ENCODE peak calls at places on chromosome 18, in ten cellular contexts. G is ovary; W is left ventricle myocardium inferior; R is fibroblast of villous mesenchyme; V is A549; P is cardiac fibroblast; U is H9; C is heart right ventricle; B is CD8-positive, alpha-beta T cell; N is nephron progenitor cell. M is an unnamed sample.

GRCh38 chr18:6994053-6994452 is 123.5 kb downstream of the LAMA1 start:
- DNase-seq in R (peak), P (peak), N (no peak), V (no peak), U (no peak), B (no peak), C (no peak), G (no peak), W (no peak), M (no peak)

GRCh38 chr18:23225518-23225917 is 90.2 kb downstream of the CABLES1 start:
- DNase-seq in W (no peak), N (no peak), U (no peak), P (peak), V (no peak), R (peak), B (no peak), C (no peak), G (peak), M (no peak)

GRCh38 chr18:72336786-72337185 is 207.4 kb downstream of the CBLN2 start:
- DNase-seq in N (no peak), G (no peak), B (no peak), U (no peak), R (no peak), P (no peak), C (no peak), V (no peak), W (no peak), M (no peak)

GRCh38 chr18:31195063-31195462 is 32.4 kb upstream of the DSC1 start:
- DNase-seq in C (no peak), N (no peak), V (no peak), P (no peak), U (no peak), W (no peak), G (no peak), R (no peak), B (no peak), M (no peak)

GRCh38 chr18:45562567-45563479 is 52.5 kb upstream of the SLC14A2 start:
- DNase-seq in G (no peak), N (no peak), C (peak), P (no peak), W (peak), B (no peak), U (no peak), R (peak), V (no peak), M (no peak)

GRCh38 chr18:9951022-9951859 is 37.4 kb downstream of the VAPA start:
- DNase-seq in U (peak), G (no peak), V (peak), B (no peak), C (no peak), R (peak), N (peak), P (peak), W (no peak), M (no peak)

GRCh38 chr18:9619990-9620389 is 5.6 kb upstream of the PPP4R1 start:
- DNase-seq in N (no peak), B (no peak), G (no peak), R (peak), V (no peak), U (no peak), P (peak), C (no peak), W (no peak), M (no peak)

GRCh38 chr18:43013489-43013888 is 102.0 kb downstream of the RIT2 start:
- DNase-seq in V (no peak), W (no peak), P (peak), N (no peak), B (no peak), U (no peak), R (no peak), G (no peak), C (no peak), M (no peak)

GRCh38 chr18:10715791-10716190 is 190.0 kb downstream of the NAPG start:
- DNase-seq in P (peak), R (peak), U (no peak), G (no peak), V (peak), W (no peak), N (no peak), C (no peak), B (no peak), M (no peak)

GRCh38 chr18:13831864-13832508 is 8.0 kb downstream of the MC5R start:
- DNase-seq in U (peak), R (no peak), N (no peak), W (no peak), C (no peak), B (no peak), V (no peak), P (no peak), G (no peak), M (no peak)

GRCh38 chr18:57125627-57126026 is 21.3 kb upstream of the BOD1L2 start:
- DNase-seq in P (no peak), U (no peak), W (no peak), B (no peak), R (no peak), V (no peak), N (no peak), C (no peak), G (no peak), M (no peak)

GRCh38 chr18:10495936-10496335 is 29.9 kb upstream of the NAPG start:
- DNase-seq in G (no peak), C (no peak), V (no peak), U (no peak), N (no peak), W (no peak), P (no peak), R (no peak), B (no peak), M (no peak)

GRCh38 chr18:43919565-43919964 is 642.3 kb upstream of the SYT4 start:
- DNase-seq in N (no peak), B (no peak), P (peak), G (no peak), C (no peak), W (no peak), R (no peak), U (no peak), V (no peak), M (no peak)

GRCh38 chr18:21272016-21272582 is 30.1 kb downstream of the GREB1L start:
- DNase-seq in C (no peak), B (no peak), W (no peak), P (no peak), V (no peak), R (no peak), U (no peak), N (no peak), G (no peak), M (no peak)

GRCh38 chr18:49858309-49859005 is 45.1 kb upstream of the ACAA2 start:
- DNase-seq in P (peak), U (peak), R (peak), G (peak), V (peak), W (peak), B (peak), N (peak), C (peak), M (peak)

GRCh38 chr18:45958730-45959129 is 8.4 kb downstream of the EPG5 start:
- DNase-seq in V (no peak), W (no peak), U (no peak), N (no peak), B (no peak), C (no peak), G (no peak), P (no peak), R (no peak), M (no peak)

GRCh38 chr18:9835112-9835755 is 50.5 kb upstream of the TXNDC2 start:
- DNase-seq in U (peak), B (no peak), C (no peak), G (no peak), W (no peak), P (no peak), N (no peak), R (no peak), V (no peak), M (no peak)

GRCh38 chr18:34322365-34323289 is 97.9 kb upstream of the NOL4 start:
- DNase-seq in P (peak), U (peak), C (peak), V (no peak), R (peak), G (no peak), B (no peak), W (peak), N (peak), M (no peak)

GRCh38 chr18:8721716-8722115 is 16.4 kb downstream of the MTCL1 start:
- DNase-seq in B (no peak), U (no peak), R (no peak), C (no peak), N (no peak), V (no peak), W (no peak), G (no peak), P (peak), M (no peak)

GRCh38 chr18:59763541-59764136 is 66.4 kb upstream of the CCBE1 start:
- DNase-seq in B (no peak), P (no peak), N (no peak), W (no peak), R (no peak), G (no peak), V (no peak), C (no peak), U (no peak), M (no peak)

GRCh38 chr18:74803769-74804168 is 206.1 kb downstream of the ZNF407 start:
- DNase-seq in B (no peak), N (no peak), G (no peak), U (no peak), V (no peak), C (no peak), P (peak), W (no peak), R (peak), M (no peak)

GRCh38 chr18:74489631-74490030 is 6.5 kb upstream of the CNDP2 start:
- DNase-seq in C (no peak), V (no peak), R (peak), P (peak), W (no peak), U (no peak), N (no peak), B (no peak), G (no peak), M (no peak)

GRCh38 chr18:68447286-68447685 is 267.6 kb downstream of the TMX3 start:
- DNase-seq in C (no peak), W (no peak), V (no peak), B (no peak), P (no peak), R (no peak), G (no peak), N (no peak), U (no peak), M (no peak)

GRCh38 chr18:23586249-23587196 is at the start of gene NPC1:
- DNase-seq in R (peak), C (peak), W (peak), G (peak), B (peak), N (peak), U (peak), P (peak), V (peak), M (peak)

GRCh38 chr18:75533954-75534353 is 106.5 kb upstream of the SMIM21 start:
- DNase-seq in V (no peak), P (peak), G (no peak), W (no peak), N (no peak), U (no peak), R (peak), B (no peak), C (no peak), M (no peak)

GRCh38 chr18:41887100-41887499 is 67.9 kb upstream of the PIK3C3 start:
- DNase-seq in R (no peak), V (no peak), B (no peak), U (no peak), N (no peak), W (no peak), G (no peak), P (no peak), C (no peak), M (no peak)

GRCh38 chr18:9708057-9708881 is at the start of gene RAB31:
- DNase-seq in G (peak), W (peak), N (peak), P (peak), V (peak), U (peak), B (no peak), R (peak), C (peak), M (no peak)

GRCh38 chr18:41543815-41544214 is 411.2 kb upstream of the PIK3C3 start:
- DNase-seq in P (no peak), W (no peak), B (no peak), R (no peak), G (no peak), N (no peak), C (no peak), V (no peak), U (no peak), M (no peak)

GRCh38 chr18:46676162-46676830 is 19.3 kb upstream of the LOXHD1 start:
- DNase-seq in B (no peak), P (no peak), C (no peak), R (peak), V (no peak), W (no peak), U (no peak), N (peak), G (no peak), M (no peak)

GRCh38 chr18:51011709-51012108 is 18.3 kb upstream of the SMAD4 start:
- DNase-seq in B (no peak), P (no peak), G (no peak), U (no peak), R (no peak), C (no peak), N (no peak), V (no peak), W (no peak), M (no peak)

GRCh38 chr18:56493531-56493930 is 144.9 kb downstream of the TXNL1 start:
- DNase-seq in G (no peak), R (no peak), V (no peak), N (no peak), P (no peak), C (no peak), B (no peak), U (no peak), W (no peak), M (no peak)

GRCh38 chr18:50662775-50663383 is 103.0 kb downstream of the MAPK4 start:
- DNase-seq in U (no peak), W (no peak), R (no peak), V (no peak), N (peak), P (no peak), C (no peak), B (no peak), G (no peak), M (no peak)

GRCh38 chr18:74392323-74392722 is 64.8 kb downstream of the DIPK1C start:
- DNase-seq in B (no peak), V (no peak), P (no peak), U (no peak), N (no peak), R (no peak), W (no peak), G (no peak), C (no peak), M (no peak)

GRCh38 chr18:14958701-14959100 is 210.7 kb downstream of the ANKRD30B start:
- DNase-seq in G (no peak), N (no peak), R (no peak), C (no peak), B (no peak), U (no peak), W (no peak), P (no peak), V (no peak), M (no peak)

GRCh38 chr18:47969851-47970250 is 39.4 kb upstream of the SMAD2 start:
- DNase-seq in C (no peak), G (no peak), U (no peak), N (no peak), B (no peak), P (peak), V (no peak), R (peak), W (no peak), M (no peak)
- TF ChIP-seq CTCF in C (no peak), G (no peak), U (no peak), N (no peak), B (no peak), P (no peak), V (no peak), R (no peak), W (no peak), M (no peak)

GRCh38 chr18:47870605-47871004 is 59.9 kb downstream of the SMAD2 start:
- DNase-seq in W (no peak), P (no peak), N (no peak), C (no peak), U (no peak), V (no peak), R (no peak), G (no peak), B (no peak), M (no peak)
- TF ChIP-seq CTCF in W (no peak), P (no peak), N (no peak), C (no peak), U (no peak), V (no peak), R (no peak), G (no peak), B (no peak), M (no peak)

DNA sequence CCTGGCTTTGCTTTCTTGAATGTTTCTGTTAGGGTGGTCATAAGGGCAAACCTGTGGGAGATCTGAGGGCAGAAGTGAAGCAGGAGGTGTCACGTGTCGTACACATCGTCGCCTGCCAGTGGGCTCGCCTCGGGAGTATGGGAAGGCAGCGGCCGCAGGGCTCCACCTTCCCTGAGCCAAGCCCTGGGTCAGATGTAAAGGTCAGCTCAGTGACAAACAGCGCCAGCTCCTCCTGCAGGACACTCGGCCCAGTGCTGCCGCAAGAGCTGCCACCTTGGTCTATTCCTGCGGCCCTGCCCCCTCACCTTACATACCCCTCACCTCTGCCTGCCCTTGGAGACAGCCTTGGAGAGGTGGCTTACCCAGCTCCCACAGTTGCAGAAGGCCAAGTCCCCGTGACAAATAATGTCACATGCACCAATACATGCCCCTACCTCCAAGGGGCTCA is 64.2 kb downstream of the PSMG2 start:
- DNase-seq in R (no peak), C (no peak), V (peak), W (no peak), P (no peak), U (peak), B (no peak), G (no peak), N (peak), M (no peak)
- TF ChIP-seq CTCF in R (no peak), C (no peak), V (no peak), W (no peak), P (no peak), U (peak), B (no peak), G (no peak), N (peak), M (no peak)

GRCh38 chr18:1036926-1037325 is 132.3 kb downstream of the ADCYAP1 start:
- DNase-seq in W (no peak), C (no peak), N (no peak), B (no peak), U (no peak), G (no peak), R (no peak), V (no peak), P (no peak), M (no peak)

GRCh38 chr18:1034971-1035370 is 130.3 kb downstream of the ADCYAP1 start:
- DNase-seq in V (no peak), U (no peak), N (no peak), B (no peak), R (no peak), G (no peak), C (no peak), P (no peak), W (no peak), M (no peak)

GRCh38 chr18:1037766-1038165 is 133.1 kb downstream of the ADCYAP1 start:
- DNase-seq in G (no peak), P (no peak), B (no peak), C (no peak), V (no peak), W (no peak), U (no peak), N (no peak), R (no peak), M (no peak)

DNA sequence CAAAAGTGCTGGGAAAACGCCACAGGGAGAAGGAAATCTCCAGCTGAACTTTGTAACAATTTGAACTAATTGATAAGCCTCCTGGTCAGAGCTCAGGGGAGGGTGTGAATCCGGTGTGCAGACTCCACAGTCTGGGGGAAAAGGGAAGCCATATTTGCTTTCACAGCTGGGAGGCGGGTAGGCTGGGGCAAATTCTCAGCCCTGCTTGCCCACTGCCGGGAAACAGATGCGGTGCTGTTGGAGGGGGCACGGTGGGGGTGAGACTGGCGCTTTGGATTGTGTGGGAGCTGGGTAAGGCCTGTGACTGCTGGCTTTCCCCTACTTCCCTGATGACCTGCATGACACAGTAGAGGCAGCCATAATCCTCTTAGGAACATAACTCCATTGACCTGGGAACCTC is 134.8 kb downstream of the ADCYAP1 start:
- DNase-seq in W (no peak), U (no peak), G (no peak), P (no peak), C (no peak), R (no peak), N (no peak), V (no peak), B (no peak), M (no peak)
- TF ChIP-seq CTCF in W (no peak), U (no peak), G (no peak), P (no peak), C (no peak), R (no peak), N (no peak), V (no peak), B (no peak), M (no peak)

GRCh38 chr18:37019157-37019571 is 190.2 kb downstream of the KIAA1328 start:
- DNase-seq in R (peak), U (peak), C (no peak), B (no peak), W (no peak), V (no peak), P (peak), N (no peak), G (no peak), M (no peak)
- TF ChIP-seq CTCF in R (peak), U (peak), C (no peak), B (no peak), W (no peak), V (no peak), P (peak), N (no peak), G (no peak), M (peak)

GRCh38 chr18:63316612-63317555 is 2.7 kb downstream of the BCL2 start:
- DNase-seq in R (no peak), C (no peak), G (no peak), U (no peak), B (no peak), V (no peak), W (no peak), P (no peak), N (no peak), M (no peak)

GRCh38 chr18:63317556-63317946 is 2.0 kb downstream of the BCL2 start:
- DNase-seq in W (no peak), V (no peak), P (no peak), C (no peak), G (no peak), R (no peak), N (no peak), U (no peak), B (no peak), M (no peak)

GRCh38 chr18:63319383-63320040 is at the start of gene BCL2:
- DNase-seq in B (peak), P (peak), W (peak), U (peak), C (no peak), V (peak), R (peak), G (peak), N (no peak), M (peak)

GRCh38 chr18:63318882-63319382 is 637 bp downstream of the BCL2 start:
- DNase-seq in G (no peak), P (no peak), W (no peak), C (no peak), V (no peak), U (no peak), N (no peak), R (peak), B (no peak), M (no peak)

DNA sequence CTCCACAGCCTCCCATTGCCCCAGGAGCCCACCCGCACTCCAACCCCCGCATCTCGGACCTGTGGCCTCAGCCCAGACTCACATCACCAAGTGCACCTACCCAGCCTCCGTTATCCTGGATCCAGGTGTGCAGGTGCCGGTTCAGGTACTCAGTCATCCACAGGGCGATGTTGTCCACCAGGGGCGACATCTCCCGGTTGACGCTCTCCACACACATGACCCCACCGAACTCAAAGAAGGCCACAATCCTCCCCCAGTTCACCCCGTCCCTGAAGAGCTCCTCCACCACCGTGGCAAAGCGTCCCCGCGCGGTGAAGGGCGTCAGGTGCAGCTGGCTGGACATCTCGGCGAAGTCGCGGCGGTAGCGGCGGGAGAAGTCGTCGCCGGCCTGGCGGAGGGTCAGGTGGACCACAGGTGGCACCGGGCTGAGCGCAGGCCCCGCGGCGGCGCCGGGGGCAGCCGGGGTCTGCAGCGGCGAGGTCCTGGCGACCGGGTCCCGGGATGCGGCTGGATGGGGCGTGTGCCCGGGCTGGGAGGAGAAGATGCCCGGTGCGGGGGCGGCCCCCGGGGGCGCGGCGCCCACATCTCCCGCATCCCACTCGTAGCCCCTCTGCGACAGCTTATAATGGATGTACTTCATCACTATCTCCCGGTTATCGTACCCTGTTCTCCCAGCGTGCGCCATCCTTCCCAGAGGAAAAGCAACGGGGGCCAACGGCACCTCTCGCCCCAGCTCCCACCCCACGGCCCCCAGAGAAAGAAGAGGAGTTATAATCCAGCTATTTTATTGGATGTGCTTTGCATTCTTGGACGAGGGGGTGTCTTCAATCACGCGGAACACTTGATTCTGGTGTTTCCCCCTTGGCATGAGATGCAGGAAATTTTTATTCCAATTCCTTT is 1.3 kb downstream of the BCL2 start:
- DNase-seq in C (peak), R (no peak), B (peak), U (peak), P (no peak), G (peak), W (peak), V (no peak), N (peak), M (no peak)
- TF ChIP-seq CTCF in C (peak), R (peak), B (peak), U (peak), P (peak), G (peak), W (peak), V (no peak), N (peak), M (no peak)